ENCODE peak calls at places on chromosome 13, in seven cellular contexts. F is RWPE1; P is AG09319; H is cerebellum; J is A172; A is stimulated activated CD8-positive, alpha-beta memory T cell treated with anti-CD3 and anti-CD28 coated beads, Interleukin-7, amount 100 ng/mL, for 48 hours; S is naive thymus-derived CD8-positive, alpha-beta T cell. R is an unnamed sample.

GRCh38 chr13:108463365-108463764 is 166.0 kb upstream of the MYO16 start:
- DNase-seq in A (no peak), F (peak; percentile 75), H (no peak), P (peak; percentile 43), J (no peak), S (no peak), R (peak; percentile 52)

GRCh38 chr13:84049442-84049841 is 167.2 kb upstream of the SLITRK1 start:
- DNase-seq in P (no peak), A (no peak), J (no peak), F (no peak), S (no peak), H (no peak), R (no peak)

GRCh38 chr13:62997696-62998095 is 1582.0 kb upstream of the PCDH20 start:
- DNase-seq in S (no peak), A (no peak), P (no peak), J (no peak), H (no peak), F (no peak), R (no peak)

GRCh38 chr13:54029226-54029625 is 1000.6 kb downstream of the OLFM4 start:
- DNase-seq in A (no peak), P (no peak), F (peak; percentile 41), H (no peak), S (no peak), J (no peak), R (peak; percentile 83)

GRCh38 chr13:102869948-102870676 is 24.3 kb downstream of the ERCC5 start:
- DNase-seq in S (no peak), A (no peak), P (no peak), F (peak; percentile 9), H (no peak), J (no peak), R (no peak)

GRCh38 chr13:25171517-25172302 is at the start of gene AMER2:
- DNase-seq in F (no peak), S (no peak), H (peak; percentile 92), A (no peak), J (no peak), P (no peak), R (no peak)

GRCh38 chr13:113616991-113617749 is 32.6 kb downstream of the TFDP1 start:
- DNase-seq in J (no peak), P (no peak), H (peak; percentile 63), S (no peak), F (no peak), A (no peak), R (peak; percentile 22)

GRCh38 chr13:113166681-113167080 is 8.2 kb downstream of the PROZ start:
- DNase-seq in S (no peak), F (no peak), A (no peak), P (no peak), J (no peak), H (no peak), R (no peak)

GRCh38 chr13:66887088-66887487 is 343.0 kb downstream of the PCDH9 start:
- DNase-seq in J (no peak), S (no peak), A (no peak), P (no peak), F (no peak), H (peak; percentile 21), R (peak; percentile 72)

GRCh38 chr13:23561261-23561660 is 9.0 kb upstream of the TNFRSF19 start:
- DNase-seq in J (no peak), S (no peak), F (no peak), P (no peak), H (no peak), A (no peak), R (no peak)

R was measured in Caki2.